ENCODE peak calls at places on chromosomes 13 and 19, in five cellular contexts. K, R, A, U and Z are unnamed samples.

GRCh38 chr19:51788936-51789795 is 5.8 kb upstream of the FPR3 start:
- DNase-seq in K (no peak), R (no peak), A (no peak), U (no peak), Z (no peak)

GRCh38 chr19:15256708-15257331 is 24.6 kb upstream of the EPHX3 start:
- DNase-seq in K (no peak), R (no peak), A (no peak), U (no peak), Z (no peak)

GRCh38 chr19:15529774-15530372 is 21.5 kb downstream of the CYP4F22 start:
- DNase-seq in K (no peak), R (no peak), A (peak), U (no peak), Z (no peak)

GRCh38 chr13:26540319-26540718 is 17.2 kb upstream of the WASF3 start:
- DNase-seq in K (no peak), R (no peak), A (no peak), U (no peak), Z (no peak)

GRCh38 chr13:64314286-64314685 is 2898.6 kb upstream of the PCDH20 start:
- DNase-seq in K (no peak), R (no peak), A (no peak), U (no peak), Z (no peak)

GRCh38 chr13:109370486-109370885 is 415.9 kb downstream of the IRS2 start:
- DNase-seq in K (no peak), R (no peak), A (no peak), U (no peak), Z (no peak)

GRCh38 chr19:4972509-4973230 is 3.8 kb downstream of the KDM4B start:
- DNase-seq in K (no peak), R (no peak), A (no peak), U (no peak), Z (no peak)

GRCh38 chr19:38993271-38993670 is 17.7 kb upstream of the FBXO17 start:
- DNase-seq in K (no peak), R (no peak), A (peak), U (no peak), Z (no peak)

GRCh38 chr19:31534786-31535185 is 185.6 kb upstream of the TSHZ3 start:
- DNase-seq in K (no peak), R (no peak), A (no peak), U (no peak), Z (no peak)

GRCh38 chr19:41521860-41522555 is 54.0 kb upstream of the CEACAM21 start:
- DNase-seq in K (no peak), R (peak), A (no peak), U (peak), Z (no peak)

GRCh38 chr13:77853701-77854100 is 64.9 kb downstream of the EDNRB start:
- DNase-seq in K (no peak), R (no peak), A (no peak), U (no peak), Z (no peak)

GRCh38 chr19:32067686-32068085 is 277.7 kb upstream of the ZNF507 start:
- DNase-seq in K (no peak), R (no peak), A (no peak), U (no peak), Z (no peak)

GRCh38 chr19:55353803-55354697 is 469 bp downstream of the COX6B2 start:
- DNase-seq in K (peak), R (peak), A (no peak), U (peak), Z (no peak)

GRCh38 chr13:30676672-30677071 is 58.7 kb upstream of the ALOX5AP start:
- DNase-seq in K (no peak), R (no peak), A (no peak), U (no peak), Z (no peak)